ENCODE peak calls at places on chromosomes 11 and 22, in six cellular contexts. E is heart right ventricle, G is hepatocyte, V is left ventricle myocardium inferior, X is uterus, O is lung. A is an unnamed sample. For H3K4me1 and H3K36me3, the result is how much of the 10 kb centered on the place peaks cover.

GRCh38 chr11:134074346-134074745 is 5.5 kb downstream of the JAM3 start:
- DNase-seq in O (no peak), E (no peak), X (no peak), V (no peak), G (no peak), A (no peak)

GRCh38 chr11:13984616-13985474 is 22.3 kb downstream of the SPON1 start:
- DNase-seq in G (peak), V (no peak), O (no peak), E (no peak), X (no peak), A (no peak)

GRCh38 chr22:47060718-47061117 is 298.3 kb downstream of the TBC1D22A start:
- DNase-seq in G (no peak), O (no peak), E (no peak), V (peak), X (no peak), A (no peak)

GRCh38 chr22:39173787-39174497 is 21.5 kb upstream of the CBX7 start:
- DNase-seq in E (no peak), X (no peak), O (no peak), G (no peak), V (no peak), A (no peak)

GRCh38 chr11:64805481-64805880 is 2.5 kb upstream of the MAP4K2 start:
- DNase-seq in X (no peak), G (no peak), O (no peak), V (no peak), E (no peak), A (no peak)

GRCh38 chr11:9025101-9025850 is 21.5 kb upstream of the NRIP3 start:
- DNase-seq in G (no peak), X (no peak), O (no peak), E (no peak), V (no peak), A (no peak)

GRCh38 chr11:78212586-78213371 is 24.1 kb downstream of the USP35 start:
- DNase-seq in V (peak), X (peak), G (no peak), O (no peak), E (no peak), A (no peak)

GRCh38 chr11:66907751-66908173 is 50.4 kb downstream of the PC start:
- DNase-seq in X (no peak), V (no peak), O (no peak), G (no peak), E (no peak), A (no peak)

GRCh38 chr11:10042699-10043098 is 251.3 kb downstream of the SBF2 start:
- DNase-seq in E (no peak), G (peak), O (no peak), V (no peak), X (no peak), A (no peak)

GRCh38 chr11:2578006-2578933 is 121.5 kb downstream of the KCNQ1OT1 start:
- DNase-seq in O (no peak), X (peak), G (no peak), E (peak), V (peak), A (no peak)

GRCh38 chr11:96306933-96307747 is 35.9 kb downstream of the MAML2 start:
- DNase-seq in G (peak), E (no peak), X (peak), V (peak), O (peak), A (peak)

GRCh38 chr11:114262681-114263509 is 33.3 kb upstream of the NNMT start:
- DNase-seq in X (no peak), G (peak), V (no peak), O (no peak), E (no peak), A (no peak)

GRCh38 chr11:4991066-4991465 is 3.6 kb upstream of the OR51L1 start:
- DNase-seq in G (peak), X (no peak), E (no peak), V (no peak), O (no peak), A (no peak)

GRCh38 chr11:69089258-69089657 is 40.5 kb downstream of the TPCN2 start:
- DNase-seq in G (no peak), O (no peak), X (peak), V (peak), E (peak), A (no peak)

GRCh38 chr11:70326365-70326803 is 55.9 kb downstream of the PPFIA1 start:
- DNase-seq in V (no peak), G (peak), O (no peak), X (peak), E (no peak), A (no peak)

GRCh38 chr22:33247758-33248157 is 189.6 kb upstream of the SYN3 start:
- DNase-seq in E (no peak), O (no peak), X (no peak), V (no peak), G (no peak), A (no peak)

GRCh38 chr11:118068206-118068944 is 8.5 kb upstream of the TMPRSS4 start:
- DNase-seq in X (no peak), E (no peak), O (no peak), G (no peak), V (no peak), A (no peak)

GRCh38 chr11:76380161-76380976 is 563 bp downstream of the THAP12 start:
- DNase-seq in G (no peak), E (no peak), O (no peak), X (no peak), V (no peak), A (no peak)

GRCh38 chr11:64742940-64743590 is 877 bp downstream of the RASGRP2 start:
- DNase-seq in V (peak), O (peak), E (peak), X (peak), G (peak), A (peak)

GRCh38 chr22:19855504-19856409 is 1.1 kb upstream of the GNB1L start:
- DNase-seq in O (peak), X (peak), G (peak), V (no peak), E (peak), A (peak)

GRCh38 chr22:35043251-35043931 is 22.6 kb upstream of the ISX start:
- DNase-seq in G (no peak), E (no peak), O (no peak), V (no peak), X (no peak), A (no peak)

GRCh38 chr22:19972652-19973550 is 31.3 kb upstream of the TXNRD2 start:
- DNase-seq in V (no peak), O (no peak), E (no peak), G (no peak), X (no peak), A (no peak)

GRCh38 chr11:60871378-60872061 is 4.2 kb downstream of the ZP1 start:
- DNase-seq in V (peak), X (peak), G (no peak), E (peak), O (no peak), A (no peak)
- H3K4me1 ChIP-seq in V (half or more), X (under half), G (under half), E (half or more), O (under half), A (under half)

DNA sequence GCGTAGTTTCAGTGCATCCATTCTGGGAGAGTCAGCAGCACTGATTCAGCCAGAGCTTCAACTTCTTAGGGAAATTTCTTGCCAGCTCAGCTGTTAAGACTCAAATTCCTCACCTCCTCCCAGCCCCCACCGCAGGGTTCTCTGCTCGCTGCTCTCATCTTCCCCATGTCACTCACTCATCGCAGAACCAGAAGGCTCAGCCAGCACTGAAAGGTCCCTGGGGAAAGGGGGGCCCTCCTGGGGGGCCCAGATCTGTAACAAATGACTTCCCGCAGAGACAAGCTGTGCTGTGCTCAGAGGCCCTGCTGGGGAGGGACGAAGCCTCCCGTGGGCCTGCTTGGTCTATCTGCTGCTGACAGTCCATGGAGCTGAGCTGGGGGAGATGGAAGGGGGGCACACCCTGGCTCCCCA is 220.6 kb downstream of the NTM start:
- DNase-seq in O (no peak), V (no peak), X (no peak), E (no peak), G (peak), A (no peak)
- H3K27ac ChIP-seq in O (no peak), V (no peak), X (no peak), E (no peak), G (no peak), A (no peak)

GRCh38 chr11:88623536-88623935 is 286.0 kb upstream of the CTSC start:
- DNase-seq in E (no peak), V (no peak), O (no peak), G (no peak), X (no peak), A (no peak)

GRCh38 chr11:88618716-88619462 is 281.4 kb upstream of the CTSC start:
- DNase-seq in G (no peak), E (no peak), V (no peak), X (no peak), O (no peak), A (no peak)
- H3K36me3 ChIP-seq in G (under half), E (under half), V (under half), X (under half), O (under half), A (under half)

GRCh38 chr11:32426819-32427615 is 8.3 kb downstream of the WT1 start:
- DNase-seq in V (peak), E (peak), O (no peak), X (peak), G (no peak), A (no peak)
- H3K4me1 ChIP-seq in V (under half), E (under half), O (under half), X (under half), G (under half), A (under half)

A was measured in right atrium auricular region.